ENCODE peak calls at places on chromosomes 1 and 21, in four cellular contexts. K is breast epithelium, W is spleen, H is psoas muscle. V is an unnamed sample.

GRCh38 chr1:8014381-8014988 is 11.6 kb downstream of the ERRFI1 start:
- DNase-seq in K (no peak), W (no peak), H (no peak), V (no peak)

GRCh38 chr1:117000142-117000541 is 1.4 kb upstream of the CD101 start:
- DNase-seq in K (no peak), W (no peak), H (no peak), V (no peak)

GRCh38 chr1:111471012-111471411 is 2.8 kb upstream of the C1orf162 start:
- DNase-seq in K (peak; percentile 44), W (peak; percentile 90), H (peak; percentile 61), V (peak; percentile 65)

GRCh38 chr1:22043175-22043769 is 9.2 kb upstream of the CDC42 start:
- DNase-seq in K (peak; percentile 72), W (peak; percentile 55), H (no peak), V (no peak)

GRCh38 chr1:157157481-157158190 is 19.4 kb upstream of the ETV3 start:
- DNase-seq in K (no peak), W (no peak), H (no peak), V (no peak)

GRCh38 chr1:179036844-179037465 is 11.3 kb downstream of the FAM20B start:
- DNase-seq in K (no peak), W (no peak), H (no peak), V (no peak)

GRCh38 chr1:229046251-229046853 is 224.6 kb upstream of the RAB4A start:
- DNase-seq in K (peak; percentile 6), W (no peak), H (no peak), V (no peak)

GRCh38 chr1:205505076-205505729 is 734 bp downstream of the CDK18 start:
- DNase-seq in K (no peak), W (no peak), H (no peak), V (no peak)

GRCh38 chr1:19395678-19396192 is 83.6 kb downstream of the SLC66A1 start:
- DNase-seq in K (no peak), W (no peak), H (no peak), V (no peak)

GRCh38 chr1:31032266-31032665 is 33.3 kb downstream of the PUM1 start:
- DNase-seq in K (no peak), W (no peak), H (no peak), V (no peak)

DNA sequence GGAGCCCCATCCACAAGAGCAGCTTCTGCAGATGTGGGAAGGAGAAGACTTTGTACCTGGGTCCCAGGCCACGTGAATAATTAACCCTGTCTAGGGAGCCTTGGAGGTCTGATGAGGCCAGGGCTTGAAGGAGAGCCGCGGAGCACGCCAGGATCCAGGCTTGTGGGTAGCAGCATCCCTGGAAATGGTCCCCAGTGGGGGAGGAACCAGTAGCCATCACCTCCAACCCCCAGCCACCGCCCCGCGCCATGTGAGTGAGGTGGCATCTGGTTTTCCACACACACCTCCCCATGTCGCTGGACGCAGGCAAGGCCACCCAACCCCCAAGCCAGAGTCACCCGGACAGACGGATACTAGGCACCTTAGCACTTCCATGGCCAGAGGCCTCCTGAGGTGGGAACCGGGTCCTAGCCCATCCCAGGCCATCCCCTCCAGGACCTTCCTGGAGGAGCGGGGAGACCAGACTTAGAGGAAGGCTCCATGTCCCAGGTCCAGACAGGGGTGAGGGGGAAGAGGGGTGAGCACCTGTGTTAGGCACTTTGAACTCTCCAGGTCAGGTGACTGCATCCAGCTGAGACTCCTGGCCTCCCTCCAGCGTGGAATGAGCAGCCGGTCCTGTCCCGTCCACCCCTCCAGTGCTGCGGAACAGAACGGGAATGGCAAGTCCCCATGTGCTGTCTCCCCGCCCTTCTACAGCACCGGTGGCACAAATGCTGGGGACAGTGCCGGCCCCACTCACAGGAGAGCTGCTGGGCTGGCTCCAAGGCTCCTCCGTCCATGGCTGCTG is 53.2 kb downstream of the RIPK4 start:
- DNase-seq in K (no peak), W (no peak), H (peak; percentile 24), V (peak; percentile 58)
- H3K27ac ChIP-seq in K (no peak overlapping the region), W (no peak overlapping the region), H (no peak overlapping the region), V (no peak overlapping the region)

GRCh38 chr1:34779526-34779925 is 1.5 kb upstream of the GJB3 start:
- DNase-seq in K (no peak), W (no peak), H (peak; percentile 6), V (peak; percentile 12)
- H3K27ac ChIP-seq in K (no peak overlapping the region), W (no peak overlapping the region), H (no peak overlapping the region), V (no peak overlapping the region)

GRCh38 chr21:32381571-32381970 is 11.2 kb downstream of the URB1 start:
- DNase-seq in K (no peak), W (no peak), H (no peak), V (no peak)
- H3K27ac ChIP-seq in K (no peak overlapping the region), W (no peak overlapping the region), H (no peak overlapping the region), V (no peak overlapping the region)

GRCh38 chr1:204431310-204432184 is 19.9 kb upstream of the PPP1R15B start:
- DNase-seq in K (peak; percentile 75), W (peak; percentile 92), H (peak; percentile 91), V (peak; percentile 87)

GRCh38 chr1:204426474-204426873 is 14.9 kb upstream of the PPP1R15B start:
- DNase-seq in K (no peak), W (no peak), H (no peak), V (no peak)

GRCh38 chr1:204432708-204433107 is 21.1 kb upstream of the PPP1R15B start:
- DNase-seq in K (no peak), W (no peak), H (no peak), V (no peak)

GRCh38 chr1:204427302-204427701 is 15.7 kb upstream of the PPP1R15B start:
- DNase-seq in K (no peak), W (no peak), H (no peak), V (no peak)

GRCh38 chr1:204429746-204430145 is 18.1 kb upstream of the PPP1R15B start:
- DNase-seq in K (no peak), W (no peak), H (no peak), V (no peak)
- H3K27ac ChIP-seq in K (no peak overlapping the region), W (no peak overlapping the region), H (no peak overlapping the region), V (no peak overlapping the region)

V was measured in upper lobe of right lung.